ENCODE peak calls at places on chromosomes 13 and 19, in four cellular contexts. X, E, I and F are unnamed samples. For H3K4me1, the result is how much of the 10 kb centered on the place peaks cover.

GRCh38 chr13:67932991-67933390 is 702.9 kb upstream of the PCDH9 start:
- DNase-seq in E (no peak), X (no peak), I (no peak), F (no peak)

GRCh38 chr19:45952691-45953505 is 20.8 kb downstream of the NOVA2 start:
- DNase-seq in E (peak), X (peak), I (peak), F (peak)

GRCh38 chr13:80195649-80196048 is 145.3 kb downstream of the SPRY2 start:
- DNase-seq in E (no peak), X (no peak), I (no peak), F (no peak)

GRCh38 chr13:20431080-20431479 is 94.6 kb downstream of the CRYL1 start:
- DNase-seq in I (no peak), X (no peak), E (no peak), F (no peak)

GRCh38 chr19:6769006-6769637 is 1.9 kb upstream of the SH2D3A start:
- DNase-seq in I (no peak), E (no peak), X (no peak), F (no peak)

GRCh38 chr13:94705081-94705751 is 7.1 kb downstream of the SOX21 start:
- DNase-seq in I (no peak), X (no peak), E (no peak), F (no peak)

GRCh38 chr19:2014081-2014693 is 1.3 kb downstream of the BTBD2 start:
- DNase-seq in X (no peak), I (no peak), E (no peak), F (no peak)

GRCh38 chr13:80550856-80551532 is 210.1 kb upstream of the SPRY2 start:
- DNase-seq in E (no peak), X (no peak), I (no peak), F (no peak)

GRCh38 chr19:53915000-53915399 is 5.9 kb downstream of the CACNG7 start:
- DNase-seq in E (no peak), X (no peak), I (no peak), F (no peak)

GRCh38 chr19:35046461-35046860 is 4.9 kb downstream of the HPN start:
- DNase-seq in E (peak), I (peak), X (no peak), F (no peak)

GRCh38 chr19:37564624-37565369 is 29.8 kb downstream of the ZNF571 start:
- DNase-seq in E (no peak), X (no peak), I (no peak), F (no peak)

GRCh38 chr19:12611361-12611699 is 610 bp downstream of the ZNF791 start:
- DNase-seq in E (peak), I (peak), X (peak), F (peak)

GRCh38 chr13:45786293-45786920 is 65.1 kb downstream of the SIAH3 start:
- DNase-seq in I (peak), X (no peak), E (peak), F (no peak)

GRCh38 chr13:40440990-40441820 is 225.2 kb downstream of the FOXO1 start:
- DNase-seq in E (peak), I (peak), X (peak), F (peak)

GRCh38 chr13:93260591-93260990 is 34.0 kb downstream of the GPC6 start:
- DNase-seq in E (no peak), X (no peak), I (no peak), F (no peak)

GRCh38 chr13:40351537-40352384 is 314.7 kb downstream of the FOXO1 start:
- DNase-seq in E (no peak), I (no peak), X (no peak), F (no peak)

GRCh38 chr13:70424428-70424827 is 316.2 kb upstream of the KLHL1 start:
- DNase-seq in I (no peak), X (no peak), E (peak), F (no peak)

GRCh38 chr13:35785563-35786327 is 309.3 kb upstream of the MAB21L1 start:
- DNase-seq in I (no peak), E (no peak), X (no peak), F (no peak)

GRCh38 chr19:49638360-49638759 is 1.6 kb downstream of the RRAS start:
- DNase-seq in X (no peak), I (peak), E (no peak), F (no peak)

DNA sequence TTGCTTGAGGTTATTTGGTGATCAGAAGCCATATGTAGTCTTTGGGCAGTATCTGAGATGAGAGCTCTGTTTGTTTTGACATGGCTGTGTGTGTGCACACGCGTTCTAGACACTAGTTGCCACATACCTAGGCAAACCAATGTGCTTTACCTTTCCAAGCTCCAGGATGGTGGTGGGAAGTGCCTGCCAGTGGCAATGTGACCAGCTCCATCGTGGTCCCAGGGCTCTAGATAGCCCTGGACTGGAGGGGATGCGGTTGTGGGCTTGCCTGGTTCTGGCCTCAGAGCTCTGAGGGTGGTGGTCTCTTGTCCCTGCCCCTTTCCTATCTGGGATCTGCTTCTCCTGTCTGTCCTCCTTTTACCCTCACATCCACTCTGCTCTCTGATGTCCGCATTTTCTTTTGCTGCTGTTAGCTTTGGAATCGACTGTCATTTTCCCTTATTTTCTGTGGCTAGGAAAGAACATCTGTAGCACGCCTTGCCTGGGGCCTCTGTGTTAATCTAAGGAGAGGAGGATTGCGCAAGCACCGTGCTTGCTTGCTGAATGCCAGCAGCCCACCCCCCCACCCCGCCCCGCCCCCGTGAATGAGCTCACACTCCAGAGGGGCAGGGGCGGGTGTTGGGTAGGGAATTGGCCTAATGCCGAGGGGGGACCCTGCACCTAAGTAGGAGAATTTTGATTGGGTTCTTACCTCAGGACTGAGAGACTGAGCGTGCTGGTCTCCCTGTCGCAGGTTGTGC is 89.5 kb downstream of the ARHGEF7 start:
- DNase-seq in I (peak), X (peak), E (peak), F (peak)
- H3K4me1 ChIP-seq in I (under half), X (half or more), E (under half), F (under half)

GRCh38 chr13:24540236-24541126 is 27.9 kb upstream of the PARP4 start:
- DNase-seq in I (peak), X (no peak), E (no peak), F (no peak)
- H3K4me3 ChIP-seq in I (no peak), X (peak), E (no peak), F (no peak)

GRCh38 chr13:34139660-34140059 is 321.7 kb downstream of the RFC3 start:
- DNase-seq in X (no peak), I (no peak), E (no peak), F (no peak)
- H3K27ac ChIP-seq in X (no peak), I (no peak), E (no peak), F (no peak)

GRCh38 chr19:11159598-11160001 is 4.0 kb upstream of the SPC24 start:
- DNase-seq in I (no peak), X (no peak), E (no peak), F (no peak)
- H3K4me1 ChIP-seq in I (under half), X (half or more), E (under half), F (under half)

GRCh38 chr19:5240011-5240410 is 100.6 kb downstream of the PTPRS start:
- DNase-seq in X (no peak), E (no peak), I (no peak), F (no peak)
- H3K4me3 ChIP-seq in X (no peak), E (no peak), I (no peak), F (no peak)

DNA sequence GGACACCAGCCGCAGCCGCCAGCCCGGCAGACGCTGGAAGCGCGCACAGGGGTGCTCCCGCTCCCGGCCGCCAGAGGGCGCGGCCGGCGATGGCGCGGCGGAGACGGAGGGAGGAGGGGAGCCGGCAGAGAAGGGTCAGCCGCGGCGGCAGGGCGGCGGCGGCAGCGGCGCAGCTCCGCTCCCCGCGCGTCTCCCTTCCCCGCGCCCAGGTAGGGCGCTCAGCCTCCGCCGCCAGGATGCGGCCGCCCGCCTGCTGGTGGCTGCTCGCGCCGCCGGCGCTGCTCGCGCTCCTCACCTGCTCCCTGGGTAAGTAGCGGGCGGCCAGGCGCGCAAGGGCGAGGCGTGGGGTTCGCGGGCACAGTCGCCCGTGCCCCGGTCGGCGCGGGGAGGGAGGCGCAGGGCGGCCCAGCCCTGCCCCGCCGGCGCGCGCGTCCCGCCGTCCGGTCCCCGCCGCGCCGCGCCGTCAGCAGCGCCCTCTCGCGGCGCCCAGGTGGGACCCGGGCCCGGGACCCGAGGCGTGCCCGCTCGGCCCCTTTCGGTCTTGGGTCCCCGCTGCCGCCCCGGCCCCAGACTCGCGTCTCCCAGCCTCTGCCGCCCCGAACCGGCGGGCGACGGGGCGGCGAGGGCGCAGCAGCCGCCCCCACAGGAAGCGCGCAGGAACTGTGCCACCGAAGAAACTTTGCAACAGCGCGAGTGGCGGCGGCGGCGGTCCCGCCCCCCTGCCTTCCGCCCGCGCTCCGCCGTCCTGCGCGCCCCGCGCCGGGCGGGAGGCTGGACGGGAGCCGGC is at the start of gene B3GLCT:
- DNase-seq in I (peak), X (peak), E (peak), F (peak)
- H3K27ac ChIP-seq in I (peak), X (peak), E (peak), F (peak)

DNA sequence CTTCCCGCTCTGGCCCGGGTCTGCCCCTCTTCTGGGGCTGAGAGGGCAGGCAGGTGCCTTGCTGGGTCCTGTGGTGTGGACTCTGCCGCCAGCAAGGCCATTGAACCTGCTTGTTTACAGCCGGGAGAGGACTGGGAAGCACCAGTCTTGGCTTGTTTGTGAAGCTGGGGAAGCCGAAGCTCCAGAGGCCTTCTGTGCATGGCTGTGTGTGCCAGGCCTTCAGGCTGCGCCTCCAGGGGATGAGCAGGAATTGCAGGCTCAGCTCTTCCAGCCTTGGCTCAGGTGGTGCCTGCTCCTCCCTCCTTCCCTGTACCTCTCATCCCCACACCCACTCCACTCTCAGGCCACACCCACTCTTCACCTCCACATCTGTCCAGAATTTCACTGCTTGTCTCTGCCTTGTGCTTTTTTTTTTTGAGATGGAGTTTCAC is 17.5 kb downstream of the NDUFB7 start:
- DNase-seq in X (no peak), E (peak), I (no peak), F (no peak)
- H3K4me1 ChIP-seq in X (half or more), E (under half), I (under half), F (under half)